ENCODE peak calls at places on chromosomes 16 and 17, in eight cellular contexts. L, O, X, K, D, G, F and N are unnamed samples.

GRCh38 chr16:2047330-2048115 is at the start of the genes NTHL1 and TSC2:
- DNase-seq in L (peak), O (peak), X (peak), K (peak), D (peak), G (peak), F (peak), N (peak)

GRCh38 chr16:8099586-8099985 is 490.7 kb downstream of the TMEM114 start:
- DNase-seq in L (no peak), O (no peak), X (no peak), K (no peak), D (no peak), G (no peak), F (no peak), N (no peak)

GRCh38 chr17:39804839-39805238 is 59.3 kb downstream of the IKZF3 start:
- DNase-seq in L (no peak), O (no peak), X (no peak), K (no peak), D (no peak), G (no peak), F (no peak), N (no peak)

GRCh38 chr17:29042026-29042678 is 789 bp upstream of the PIPOX start:
- DNase-seq in L (no peak), O (no peak), X (no peak), K (no peak), D (no peak), G (no peak), F (no peak), N (no peak)

GRCh38 chr17:75087558-75088453 is at the start of gene SLC16A5:
- DNase-seq in L (peak), O (peak), X (peak), K (no peak), D (peak), G (peak), F (no peak), N (peak)

GRCh38 chr16:57951204-57951960 is 19.5 kb downstream of the CNGB1 start:
- DNase-seq in L (no peak), O (no peak), X (no peak), K (no peak), D (no peak), G (no peak), F (no peak), N (no peak)

GRCh38 chr17:49963277-49963625 is 5.7 kb upstream of the DLX4 start:
- DNase-seq in L (no peak), O (no peak), X (no peak), K (no peak), D (no peak), G (no peak), F (no peak), N (no peak)

GRCh38 chr17:66654341-66654740 is 180.6 kb upstream of the CACNG5 start:
- DNase-seq in L (peak), O (no peak), X (no peak), K (no peak), D (no peak), G (no peak), F (peak), N (no peak)

GRCh38 chr16:84144301-84144858 is 597 bp downstream of the HSDL1 start:
- DNase-seq in L (peak), O (no peak), X (no peak), K (peak), D (peak), G (peak), F (no peak), N (no peak)

GRCh38 chr17:11991461-11991860 is 5.8 kb downstream of the ZNF18 start:
- DNase-seq in L (no peak), O (no peak), X (no peak), K (no peak), D (no peak), G (no peak), F (no peak), N (no peak)

GRCh38 chr16:20611350-20611902 is 35.3 kb upstream of the ACSM2B start:
- DNase-seq in L (no peak), O (no peak), X (peak), K (no peak), D (peak), G (peak), F (no peak), N (peak)

GRCh38 chr17:75571885-75572215 is 15.8 kb upstream of the MYO15B start:
- DNase-seq in L (no peak), O (no peak), X (no peak), K (no peak), D (no peak), G (no peak), F (no peak), N (no peak)

GRCh38 chr17:2241823-2242222 is 61.8 kb downstream of the SMG6 start:
- DNase-seq in L (peak), O (no peak), X (no peak), K (no peak), D (no peak), G (no peak), F (no peak), N (no peak)

GRCh38 chr17:35666070-35666469 is 65.4 kb upstream of the RASL10B start:
- DNase-seq in L (no peak), O (no peak), X (no peak), K (no peak), D (no peak), G (no peak), F (no peak), N (no peak)

GRCh38 chr17:43661699-43662431 is at the start of gene MEOX1:
- DNase-seq in L (peak), O (peak), X (no peak), K (no peak), D (no peak), G (no peak), F (no peak), N (no peak)

GRCh38 chr17:28807925-28808641 is 34.5 kb downstream of the FAM222B start:
- DNase-seq in L (peak), O (peak), X (peak), K (no peak), D (no peak), G (no peak), F (peak), N (no peak)

GRCh38 chr17:78908426-78908825 is 5.4 kb upstream of the CEP295NL start:
- DNase-seq in L (no peak), O (no peak), X (no peak), K (no peak), D (no peak), G (no peak), F (no peak), N (no peak)

GRCh38 chr17:57956311-57957119 is 1.3 kb upstream of the CUEDC1 start:
- DNase-seq in L (no peak), O (no peak), X (no peak), K (no peak), D (no peak), G (no peak), F (no peak), N (no peak)

GRCh38 chr16:24988593-24989338 is 26.4 kb downstream of the ARHGAP17 start:
- DNase-seq in L (peak), O (peak), X (no peak), K (no peak), D (no peak), G (no peak), F (no peak), N (no peak)

GRCh38 chr16:87829988-87830672 is 39.2 kb downstream of the SLC7A5 start:
- DNase-seq in L (no peak), O (no peak), X (no peak), K (no peak), D (no peak), G (no peak), F (no peak), N (no peak)

GRCh38 chr17:67258836-67259468 is 14.0 kb upstream of the HELZ start:
- DNase-seq in L (no peak), O (no peak), X (no peak), K (no peak), D (no peak), G (no peak), F (no peak), N (no peak)

GRCh38 chr16:58579587-58579986 is 50.0 kb downstream of the CNOT1 start:
- DNase-seq in L (no peak), O (no peak), X (no peak), K (no peak), D (no peak), G (no peak), F (no peak), N (no peak)

GRCh38 chr17:61005358-61005757 is 327.7 kb downstream of the BCAS3 start:
- DNase-seq in L (no peak), O (no peak), X (no peak), K (no peak), D (no peak), G (no peak), F (no peak), N (no peak)

GRCh38 chr17:61002316-61002736 is 324.7 kb downstream of the BCAS3 start:
- DNase-seq in L (peak), O (no peak), X (no peak), K (no peak), D (no peak), G (no peak), F (peak), N (no peak)

GRCh38 chr17:61000911-61001310 is 323.3 kb downstream of the BCAS3 start:
- DNase-seq in L (peak), O (no peak), X (no peak), K (no peak), D (no peak), G (no peak), F (peak), N (no peak)
- TF ChIP-seq CTCF in L (peak), O (peak), X (no peak), K (no peak), D (no peak), G (peak), F (peak), N (peak)

GRCh38 chr16:82625066-82625968 is 1.5 kb upstream of the CDH13 start:
- DNase-seq in L (no peak), O (no peak), X (no peak), K (no peak), D (no peak), G (no peak), F (no peak), N (no peak)

GRCh38 chr16:82621796-82622195 is 5.0 kb upstream of the CDH13 start:
- DNase-seq in L (no peak), O (no peak), X (no peak), K (no peak), D (no peak), G (no peak), F (no peak), N (no peak)
- TF ChIP-seq CTCF in L (peak), O (peak), X (no peak), K (no peak), D (no peak), G (no peak), F (peak), N (peak)

GRCh38 chr17:56317351-56318208 is 164.3 kb downstream of the ANKFN1 start:
- DNase-seq in L (no peak), O (no peak), X (no peak), K (no peak), D (no peak), G (no peak), F (no peak), N (no peak)

GRCh38 chr17:56320443-56320842 is 167.2 kb downstream of the ANKFN1 start:
- DNase-seq in L (peak), O (no peak), X (no peak), K (no peak), D (no peak), G (no peak), F (no peak), N (no peak)

GRCh38 chr17:56316604-56317003 is 163.3 kb downstream of the ANKFN1 start:
- DNase-seq in L (no peak), O (no peak), X (no peak), K (no peak), D (no peak), G (no peak), F (no peak), N (no peak)

GRCh38 chr17:56322991-56323390 is 169.7 kb downstream of the ANKFN1 start:
- DNase-seq in L (no peak), O (no peak), X (no peak), K (no peak), D (no peak), G (no peak), F (no peak), N (no peak)

DNA sequence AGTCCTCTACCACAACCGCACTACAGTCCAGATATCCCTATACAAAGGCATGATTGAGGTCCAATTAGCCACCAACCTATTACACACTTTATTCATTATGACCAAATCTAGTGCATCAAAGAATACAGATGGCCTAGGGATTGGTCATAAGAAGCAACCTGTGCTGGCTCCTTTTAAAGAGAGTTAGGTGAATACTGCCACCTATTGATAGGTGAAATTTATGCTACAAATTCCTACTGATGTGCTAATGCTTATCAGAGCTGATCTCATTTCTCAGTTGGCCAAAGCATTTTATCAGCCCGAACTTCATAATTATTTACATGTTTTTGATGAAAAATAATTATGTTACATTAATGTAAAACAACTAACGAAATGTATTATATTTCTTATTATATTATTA is 166.3 kb downstream of the ANKFN1 start:
- DNase-seq in L (peak), O (peak), X (no peak), K (no peak), D (no peak), G (no peak), F (peak), N (no peak)
- TF ChIP-seq CTCF in L (peak), O (peak), X (peak), K (peak), D (no peak), G (peak), F (peak), N (peak)

GRCh38 chr16:85481738-85482137 is 131.4 kb upstream of the GSE1 start:
- DNase-seq in L (no peak), O (no peak), X (no peak), K (no peak), D (no peak), G (no peak), F (no peak), N (no peak)

GRCh38 chr16:85480727-85481101 is 132.4 kb upstream of the GSE1 start:
- DNase-seq in L (no peak), O (no peak), X (no peak), K (no peak), D (no peak), G (no peak), F (no peak), N (no peak)

GRCh38 chr16:85477801-85478363 is 135.2 kb upstream of the GSE1 start:
- DNase-seq in L (no peak), O (no peak), X (no peak), K (no peak), D (no peak), G (no peak), F (no peak), N (no peak)

GRCh38 chr16:85481206-85481605 is 131.9 kb upstream of the GSE1 start:
- DNase-seq in L (no peak), O (no peak), X (no peak), K (no peak), D (no peak), G (no peak), F (no peak), N (no peak)

DNA sequence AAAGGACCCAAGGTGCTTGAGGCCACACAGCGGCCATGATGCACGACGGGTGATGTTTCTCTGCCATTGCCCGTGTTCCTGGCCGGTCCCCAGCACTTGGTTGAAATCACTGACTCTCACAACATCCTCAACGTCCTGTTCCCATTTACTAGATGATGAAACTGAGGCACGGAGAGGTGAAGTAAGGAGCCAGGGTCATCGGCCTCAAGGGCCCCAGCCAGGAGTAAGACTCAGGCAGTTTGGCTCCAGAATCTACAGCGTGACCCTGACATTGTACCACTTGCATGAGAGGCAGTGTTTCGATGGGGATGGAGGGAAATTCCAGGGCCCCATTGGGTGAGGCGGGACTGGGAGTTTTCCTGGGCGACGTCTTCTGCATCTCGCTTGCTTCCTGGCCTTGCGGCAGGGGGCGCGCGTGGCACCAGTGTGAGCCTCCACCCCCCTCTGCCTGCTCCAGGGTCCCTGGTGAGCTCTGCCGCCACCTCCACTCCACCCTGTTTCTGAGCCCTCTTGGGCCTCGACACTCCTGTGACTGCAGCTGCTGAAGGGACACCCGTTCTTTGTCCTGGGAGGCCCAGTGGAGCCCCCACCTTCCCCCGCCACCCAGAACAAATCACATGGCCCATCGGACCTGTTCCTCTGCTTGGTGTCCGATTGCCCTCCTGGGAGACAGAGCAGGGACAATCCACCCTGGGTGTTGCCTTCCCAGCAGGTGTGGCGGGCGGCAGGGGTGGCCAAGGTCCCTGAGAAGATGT is 133.0 kb upstream of the GSE1 start:
- DNase-seq in L (no peak), O (no peak), X (no peak), K (no peak), D (no peak), G (peak), F (no peak), N (no peak)
- TF ChIP-seq CTCF in L (no peak), O (peak), X (no peak), K (no peak), D (no peak), G (peak), F (peak), N (no peak)

GRCh38 chr17:82107341-82107860 is 9.4 kb upstream of the FASN start:
- DNase-seq in L (no peak), O (no peak), X (peak), K (no peak), D (no peak), G (no peak), F (no peak), N (no peak)
- TF ChIP-seq CTCF in L (no peak), O (peak), X (no peak), K (no peak), D (no peak), G (no peak), F (peak), N (peak)

DNA sequence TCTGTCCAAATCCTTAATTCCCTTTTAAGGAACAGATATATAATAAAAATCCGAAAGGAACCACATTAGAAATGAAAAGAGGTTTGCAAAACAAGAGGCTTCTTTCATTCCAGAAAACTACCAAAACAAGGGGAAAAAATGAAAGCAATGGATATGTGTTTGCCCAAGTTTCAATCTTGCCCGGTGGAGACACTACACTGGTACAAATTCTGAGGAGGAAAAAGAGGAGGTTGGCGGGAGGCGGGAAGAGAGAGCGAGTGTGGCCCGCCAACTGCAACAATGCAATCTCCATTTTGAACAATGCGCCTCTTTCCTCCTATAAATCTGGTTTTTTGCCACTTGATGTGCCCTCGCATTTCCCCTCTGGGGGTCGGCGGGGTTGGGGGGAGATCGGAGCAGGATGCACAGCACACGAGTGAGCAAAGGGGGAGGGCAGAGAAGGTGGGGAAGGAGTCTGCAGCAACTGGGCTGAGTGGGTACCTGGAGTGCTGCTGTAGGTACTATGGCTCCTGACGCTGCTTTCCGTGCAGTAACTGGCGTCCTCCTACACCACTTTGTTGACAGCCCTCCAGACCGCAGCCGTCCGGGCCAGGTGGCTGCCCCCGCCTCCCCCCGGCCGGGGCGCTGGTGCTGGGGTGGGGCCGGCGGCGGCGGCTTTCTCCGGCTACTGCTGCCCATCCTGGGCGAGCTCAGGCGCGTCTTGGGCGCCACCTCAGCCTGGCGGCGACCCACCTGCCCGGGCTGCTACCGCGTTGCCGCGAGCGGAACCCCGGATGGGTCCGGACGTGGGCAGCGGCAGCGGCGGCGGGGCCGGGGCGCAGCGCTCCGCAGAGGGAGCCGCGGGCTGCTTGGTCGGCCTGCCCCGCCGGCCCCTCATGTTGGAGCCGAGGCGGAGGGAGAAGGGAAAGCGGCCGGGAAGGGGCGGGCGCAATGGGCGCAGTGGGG is 93.8 kb upstream of the PLEKHM1 start:
- DNase-seq in L (peak), O (no peak), X (peak), K (peak), D (peak), G (peak), F (no peak), N (peak)
- TF ChIP-seq CTCF in L (no peak), O (no peak), X (no peak), K (no peak), D (no peak), G (no peak), F (no peak), N (no peak)